ENCODE peak calls at places on chromosome 4, in seven cellular contexts. P is left lung, L is colonic mucosa, U is choroid plexus epithelial cell, X is tibial artery, T is lung, Y is astrocyte of the spinal cord. Q is an unnamed sample.

GRCh38 chr4:7362862-7363430 is 71.8 kb downstream of the PSAPL1 start:
- DNase-seq in P (no peak), L (no peak), U (no peak), X (no peak), T (no peak), Y (no peak), Q (no peak)

GRCh38 chr4:159367421-159368105 is 264.7 kb downstream of the RAPGEF2 start:
- DNase-seq in P (no peak), L (no peak), U (no peak), X (no peak), T (no peak), Y (no peak), Q (no peak)

GRCh38 chr4:33658971-33659370 is 2585.3 kb downstream of the ARAP2 start:
- DNase-seq in P (no peak), L (no peak), U (no peak), X (no peak), T (no peak), Y (no peak), Q (no peak)

GRCh38 chr4:70714061-70714468 is 7.7 kb upstream of the RUFY3 start:
- DNase-seq in P (no peak), L (no peak), U (peak), X (no peak), T (no peak), Y (no peak), Q (peak)

GRCh38 chr4:1952046-1952700 is 56.6 kb downstream of the NELFA start:
- DNase-seq in P (no peak), L (no peak), U (no peak), X (no peak), T (no peak), Y (no peak), Q (no peak)

GRCh38 chr4:1748465-1748995 is 27.2 kb downstream of the TACC3 start:
- DNase-seq in P (peak), L (peak), U (peak), X (no peak), T (peak), Y (peak), Q (peak)

GRCh38 chr4:46274717-46275116 is 115.2 kb downstream of the GABRA2 start:
- DNase-seq in P (no peak), L (no peak), U (peak), X (no peak), T (no peak), Y (peak), Q (no peak)

GRCh38 chr4:53778122-53778521 is 186.8 kb upstream of the LNX1 start:
- DNase-seq in P (no peak), L (no peak), U (no peak), X (no peak), T (no peak), Y (no peak), Q (no peak)

GRCh38 chr4:152063301-152064235 is 302.8 kb upstream of the GATB start:
- DNase-seq in P (no peak), L (peak), U (no peak), X (no peak), T (no peak), Y (no peak), Q (peak)

GRCh38 chr4:121072836-121073362 is 564 bp upstream of the NDNF start:
- DNase-seq in P (no peak), L (peak), U (peak), X (peak), T (peak), Y (no peak), Q (no peak)

GRCh38 chr4:168724960-168725359 is 228.1 kb downstream of the PALLD start:
- DNase-seq in P (no peak), L (no peak), U (peak), X (no peak), T (no peak), Y (peak), Q (no peak)

GRCh38 chr4:169791527-169792156 is 33.9 kb upstream of the HPF1 start:
- DNase-seq in P (no peak), L (peak), U (peak), X (no peak), T (no peak), Y (peak), Q (peak)

GRCh38 chr4:92303621-92304027 is at the start of gene GRID2:
- DNase-seq in P (no peak), L (no peak), U (peak), X (no peak), T (no peak), Y (peak), Q (no peak)

GRCh38 chr4:147683172-147683571 is 791 bp downstream of the PRMT9 start:
- DNase-seq in P (peak), L (peak), U (peak), X (no peak), T (no peak), Y (peak), Q (peak)

GRCh38 chr4:91502365-91502764 is 801.4 kb upstream of the GRID2 start:
- DNase-seq in P (no peak), L (no peak), U (peak), X (no peak), T (no peak), Y (peak), Q (peak)

GRCh38 chr4:76639292-76639691 is 204.3 kb downstream of the SHROOM3 start:
- DNase-seq in P (no peak), L (no peak), U (no peak), X (no peak), T (no peak), Y (no peak), Q (peak)

GRCh38 chr4:177879851-177880250 is 437.6 kb upstream of the AGA start:
- DNase-seq in P (no peak), L (no peak), U (no peak), X (no peak), T (no peak), Y (no peak), Q (no peak)

GRCh38 chr4:88820723-88821368 is 123.2 kb upstream of the NAP1L5 start:
- DNase-seq in P (no peak), L (no peak), U (no peak), X (no peak), T (no peak), Y (no peak), Q (peak)

GRCh38 chr4:1767770-1768366 is 25.2 kb upstream of the FGFR3 start:
- DNase-seq in P (peak), L (peak), U (peak), X (no peak), T (peak), Y (peak), Q (peak)

GRCh38 chr4:186900232-186900900 is 176.7 kb upstream of the FAT1 start:
- DNase-seq in P (no peak), L (no peak), U (peak), X (no peak), T (no peak), Y (peak), Q (peak)

GRCh38 chr4:181952478-181952877 is 290.7 kb upstream of the TENM3 start:
- DNase-seq in P (no peak), L (peak), U (peak), X (no peak), T (no peak), Y (peak), Q (peak)

GRCh38 chr4:185570727-185571126 is 35.4 kb upstream of the PDLIM3 start:
- DNase-seq in P (no peak), L (no peak), U (no peak), X (no peak), T (no peak), Y (no peak), Q (no peak)

GRCh38 chr4:15457401-15458201 is 12.1 kb upstream of the CC2D2A start:
- DNase-seq in P (no peak), L (no peak), U (peak), X (no peak), T (no peak), Y (peak), Q (peak)

GRCh38 chr4:174119051-174119450 is 164.4 kb downstream of the FBXO8 start:
- DNase-seq in P (no peak), L (no peak), U (peak), X (no peak), T (no peak), Y (peak), Q (peak)

GRCh38 chr4:16977081-16977480 is 78.6 kb upstream of the LDB2 start:
- DNase-seq in P (no peak), L (no peak), U (no peak), X (no peak), T (no peak), Y (no peak), Q (no peak)

GRCh38 chr4:187232796-187233195 is 509.1 kb upstream of the FAT1 start:
- DNase-seq in P (no peak), L (no peak), U (no peak), X (no peak), T (no peak), Y (no peak), Q (no peak)

GRCh38 chr4:105145059-105145912 is 1.4 kb upstream of the TET2 start:
- DNase-seq in P (no peak), L (no peak), U (peak), X (no peak), T (no peak), Y (peak), Q (peak)

GRCh38 chr4:113394730-113395530 is 345.5 kb downstream of the ANK2 start:
- DNase-seq in P (peak), L (peak), U (peak), X (no peak), T (peak), Y (peak), Q (peak)

GRCh38 chr4:69360271-69360670 is 80.0 kb downstream of the UGT2B28 start:
- DNase-seq in P (no peak), L (peak), U (no peak), X (no peak), T (no peak), Y (no peak), Q (no peak)

GRCh38 chr4:15182600-15183222 is 180.4 kb downstream of the CPEB2 start:
- DNase-seq in P (no peak), L (no peak), U (peak), X (no peak), T (no peak), Y (peak), Q (peak)

GRCh38 chr4:184514121-184514988 is 40.0 kb upstream of the IRF2 start:
- DNase-seq in P (peak), L (peak), U (peak), X (peak), T (peak), Y (peak), Q (peak)

GRCh38 chr4:153113838-153114105 is 90.5 kb upstream of the TRIM2 start:
- DNase-seq in P (no peak), L (no peak), U (no peak), X (no peak), T (no peak), Y (no peak), Q (no peak)

GRCh38 chr4:183213996-183214395 is 106.1 kb downstream of the CLDN22 start:
- DNase-seq in P (no peak), L (no peak), U (no peak), X (no peak), T (no peak), Y (no peak), Q (no peak)

GRCh38 chr4:105126311-105127153 is 20.1 kb upstream of the TET2 start:
- DNase-seq in P (no peak), L (no peak), U (peak), X (no peak), T (no peak), Y (peak), Q (no peak)

GRCh38 chr4:185229021-185229818 is 19.8 kb downstream of the SNX25 start:
- DNase-seq in P (peak), L (no peak), U (no peak), X (no peak), T (peak), Y (no peak), Q (no peak)

GRCh38 chr4:66564901-66565648 is 894.8 kb upstream of the EPHA5 start:
- DNase-seq in P (no peak), L (no peak), U (peak), X (no peak), T (no peak), Y (peak), Q (peak)

GRCh38 chr4:98369322-98369721 is 108.1 kb downstream of the RAP1GDS1 start:
- DNase-seq in P (no peak), L (no peak), U (no peak), X (no peak), T (no peak), Y (no peak), Q (no peak)

GRCh38 chr4:168560184-168560834 is 63.5 kb downstream of the PALLD start:
- DNase-seq in P (peak), L (peak), U (peak), X (no peak), T (no peak), Y (peak), Q (peak)

GRCh38 chr4:180203349-180203748 is 2039.9 kb upstream of the TENM3 start:
- DNase-seq in P (no peak), L (no peak), U (no peak), X (no peak), T (no peak), Y (no peak), Q (no peak)

DNA sequence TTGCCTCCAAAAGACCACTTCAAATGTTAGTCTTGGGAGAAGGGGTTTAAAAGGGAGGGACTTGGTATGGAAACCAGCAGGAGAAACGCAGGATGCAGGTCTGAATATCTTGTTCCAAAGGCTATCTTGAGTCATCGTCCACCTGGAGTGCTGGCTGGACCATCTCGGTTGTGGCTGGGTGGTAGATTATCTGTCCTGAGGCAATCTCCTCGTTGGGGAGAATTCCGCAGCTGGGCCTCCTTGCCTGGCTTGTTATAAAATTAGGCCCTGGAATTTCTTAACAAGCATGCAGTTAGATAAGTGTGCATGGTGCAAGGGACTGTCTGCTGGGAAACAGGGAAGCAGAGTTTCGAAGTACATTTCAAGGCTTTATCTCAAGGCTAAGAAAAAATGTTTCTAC is 2045.7 kb upstream of the TENM3 start:
- DNase-seq in P (no peak), L (no peak), U (no peak), X (no peak), T (no peak), Y (no peak), Q (no peak)
- H3K4me3 ChIP-seq in P (no peak), L (no peak), U (no peak), X (no peak), T (no peak), Y (no peak), Q (no peak)

DNA sequence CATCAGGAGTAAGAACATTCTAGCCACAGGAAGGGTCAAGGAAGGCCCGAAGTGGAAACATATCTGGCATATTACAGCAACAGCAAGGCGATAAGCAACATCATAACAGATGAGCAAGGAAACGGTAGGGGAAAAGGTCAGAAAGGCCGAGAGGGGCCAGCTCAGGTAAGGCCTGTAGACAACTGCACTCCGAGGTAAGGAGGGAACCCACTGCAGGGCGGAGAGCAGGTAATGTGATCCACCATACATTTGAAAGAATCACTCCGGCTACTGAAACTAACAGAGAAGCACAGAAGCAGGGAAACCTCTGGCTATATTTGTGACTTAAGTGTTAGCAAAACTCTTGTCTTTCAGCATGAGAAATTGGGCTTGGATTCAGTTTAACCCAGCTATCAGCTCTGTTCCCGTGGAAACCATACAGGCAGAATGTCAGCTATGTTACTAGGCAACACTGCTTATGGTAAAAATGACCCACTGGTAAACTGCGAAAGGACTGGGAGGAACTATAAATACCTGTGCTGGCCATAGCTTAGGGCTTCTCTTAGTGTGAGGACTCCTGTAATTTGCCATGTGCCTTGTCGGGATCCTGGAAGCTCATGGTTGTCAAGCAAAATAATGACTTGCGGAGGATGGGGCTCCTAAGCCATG is 31.0 kb downstream of the FRYL start:
- DNase-seq in P (no peak), L (no peak), U (peak), X (no peak), T (no peak), Y (no peak), Q (peak)
- TF ChIP-seq CTCF in P (no peak), L (no peak), U (no peak), X (no peak), T (no peak), Y (no peak), Q (no peak)

DNA sequence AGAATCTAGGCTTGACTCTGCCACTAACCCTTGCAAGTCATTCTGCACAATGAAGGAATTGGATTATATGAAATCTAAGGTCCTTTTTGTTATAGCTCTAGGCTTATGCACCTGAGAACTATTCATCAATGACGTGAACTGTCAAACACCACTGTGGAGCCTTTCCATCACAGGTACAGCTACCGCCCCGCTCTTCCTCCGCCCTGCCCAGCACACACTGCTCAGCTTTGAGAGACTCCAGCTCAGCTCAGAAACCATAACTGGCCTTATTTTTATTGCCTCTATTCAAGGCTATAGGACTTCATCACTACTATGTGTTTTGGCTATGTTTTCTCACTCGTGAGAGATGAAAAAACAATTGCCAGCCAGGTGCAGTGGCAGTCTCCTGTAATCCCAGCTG is 88.2 kb upstream of the RPL34 start:
- DNase-seq in P (no peak), L (no peak), U (no peak), X (no peak), T (no peak), Y (no peak), Q (no peak)
- H3K4me3 ChIP-seq in P (no peak), L (no peak), U (no peak), X (no peak), T (no peak), Y (no peak), Q (no peak)

DNA sequence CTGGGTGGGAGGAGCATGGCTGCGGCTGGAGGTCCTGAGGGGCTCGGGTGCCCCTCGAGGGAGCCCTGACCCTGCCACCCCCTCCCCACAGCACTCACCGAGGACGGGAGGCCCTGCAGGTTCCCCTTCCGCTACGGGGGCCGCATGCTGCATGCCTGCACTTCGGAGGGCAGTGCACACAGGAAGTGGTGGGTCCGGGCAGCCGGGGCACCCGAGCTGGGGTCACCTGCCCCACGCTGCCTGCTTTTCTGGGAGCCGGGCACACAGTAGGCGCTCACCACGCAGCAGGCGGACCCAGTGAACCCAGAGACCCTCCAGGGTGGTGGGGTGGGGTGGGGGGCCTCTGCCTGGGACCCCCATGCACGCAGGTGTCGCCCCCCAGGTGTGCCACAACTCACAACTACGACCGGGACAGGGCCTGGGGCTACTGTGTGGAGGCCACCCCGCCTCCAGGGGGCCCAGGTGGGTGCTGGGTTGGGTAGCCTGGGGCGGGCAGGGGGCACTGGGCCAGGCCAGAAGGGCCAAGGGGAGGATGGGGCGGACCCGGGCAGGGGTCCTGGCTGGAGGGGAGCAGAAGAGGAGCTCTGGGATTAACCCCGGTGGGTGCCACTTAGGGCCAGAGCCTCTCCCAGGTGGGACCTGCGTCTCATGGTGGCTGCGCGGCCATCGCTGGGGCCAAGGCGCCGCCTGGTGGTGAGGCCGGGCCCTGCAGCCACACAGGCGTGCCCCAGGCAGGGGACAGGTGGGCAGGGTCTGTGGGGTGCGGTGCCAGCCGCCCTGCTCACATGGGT is 1.4 kb downstream of the HGFAC start:
- DNase-seq in P (no peak), L (peak), U (peak), X (no peak), T (no peak), Y (no peak), Q (no peak)
- TF ChIP-seq CTCF in P (peak), L (peak), U (peak), X (peak), T (peak), Y (peak), Q (peak)

GRCh38 chr4:6271206-6271605 is 1.6 kb downstream of the WFS1 start:
- DNase-seq in P (no peak), L (no peak), U (no peak), X (no peak), T (no peak), Y (no peak), Q (no peak)
- H3K4me3 ChIP-seq in P (peak), L (no peak), U (peak), X (peak), T (peak), Y (no peak), Q (no peak)

Q was measured in bronchial epithelial cell.